ENCODE peak calls at places on chromosomes 13 and 19, in four cellular contexts. U, Y, G and W are unnamed samples.

GRCh38 chr19:18586311-18586710 is 2.3 kb upstream of the REX1BD start:
- DNase-seq in U (no peak), Y (no peak), G (no peak), W (no peak)

GRCh38 chr19:54464044-54464623 is 556 bp upstream of the LENG9 start:
- DNase-seq in U (peak), Y (peak), G (peak), W (peak)

GRCh38 chr19:52522555-52522954 is 4.9 kb upstream of the ZNF808 start:
- DNase-seq in U (no peak), Y (no peak), G (no peak), W (no peak)

GRCh38 chr19:38251564-38252051 is 4.6 kb downstream of the PPP1R14A start:
- DNase-seq in U (peak), Y (no peak), G (peak), W (no peak)

GRCh38 chr19:4715529-4716221 is 8.0 kb downstream of the DPP9 start:
- DNase-seq in U (no peak), Y (no peak), G (no peak), W (no peak)

GRCh38 chr13:25541434-25542123 is 169.8 kb downstream of the ATP8A2 start:
- DNase-seq in U (no peak), Y (no peak), G (no peak), W (no peak)

GRCh38 chr13:22121340-22121739 is 450.5 kb downstream of the FGF9 start:
- DNase-seq in U (no peak), Y (no peak), G (no peak), W (no peak)

GRCh38 chr13:37618554-37618953 is 20.0 kb upstream of the POSTN start:
- DNase-seq in U (peak), Y (no peak), G (no peak), W (no peak)

GRCh38 chr19:1269065-1269477 is at the start of gene CIRBP:
- DNase-seq in U (peak), Y (peak), G (peak), W (peak)

GRCh38 chr13:39586142-39586541 is 16.9 kb downstream of the LHFPL6 start:
- DNase-seq in U (no peak), Y (no peak), G (no peak), W (no peak)

GRCh38 chr13:20332361-20333096 is 100.4 kb upstream of the GJB6 start:
- DNase-seq in U (peak), Y (no peak), G (no peak), W (no peak)

GRCh38 chr19:42250249-42250665 is 4.7 kb downstream of the ERF start:
- DNase-seq in U (no peak), Y (no peak), G (no peak), W (no peak)

GRCh38 chr19:6616011-6616410 is 25.1 kb upstream of the CD70 start:
- DNase-seq in U (peak), Y (no peak), G (no peak), W (no peak)

GRCh38 chr19:40592170-40592569 is 9.0 kb upstream of the LTBP4 start:
- DNase-seq in U (peak), Y (peak), G (no peak), W (peak)

GRCh38 chr19:47781590-47782318 is 3.3 kb downstream of the SELENOW start:
- DNase-seq in U (no peak), Y (no peak), G (no peak), W (no peak)

GRCh38 chr13:114112826-114113322 is 19.5 kb downstream of the RASA3 start:
- DNase-seq in U (no peak), Y (no peak), G (no peak), W (peak)

GRCh38 chr19:438416-438958 is 22.3 kb downstream of the SHC2 start:
- DNase-seq in U (no peak), Y (no peak), G (no peak), W (no peak)

GRCh38 chr19:52114691-52115090 is 19.1 kb upstream of the ZNF841 start:
- DNase-seq in U (no peak), Y (no peak), G (no peak), W (no peak)

GRCh38 chr19:6532244-6532999 is 1.6 kb downstream of the TNFSF9 start:
- DNase-seq in U (no peak), Y (peak), G (no peak), W (no peak)

GRCh38 chr19:45443462-45444317 is 20.0 kb upstream of the ERCC1 start:
- DNase-seq in U (peak), Y (no peak), G (peak), W (no peak)

GRCh38 chr13:59997976-59998375 is 165.8 kb downstream of the DIAPH3 start:
- DNase-seq in U (no peak), Y (no peak), G (no peak), W (no peak)

GRCh38 chr13:111258637-111259036 is 61.8 kb upstream of the TEX29 start:
- DNase-seq in U (no peak), Y (no peak), G (no peak), W (no peak)

GRCh38 chr19:48835734-48836088 is 580 bp downstream of the HSD17B14 start:
- DNase-seq in U (peak), Y (peak), G (peak), W (peak)
- H3K4me3 ChIP-seq in U (peak), Y (peak), G (peak), W (peak)

DNA sequence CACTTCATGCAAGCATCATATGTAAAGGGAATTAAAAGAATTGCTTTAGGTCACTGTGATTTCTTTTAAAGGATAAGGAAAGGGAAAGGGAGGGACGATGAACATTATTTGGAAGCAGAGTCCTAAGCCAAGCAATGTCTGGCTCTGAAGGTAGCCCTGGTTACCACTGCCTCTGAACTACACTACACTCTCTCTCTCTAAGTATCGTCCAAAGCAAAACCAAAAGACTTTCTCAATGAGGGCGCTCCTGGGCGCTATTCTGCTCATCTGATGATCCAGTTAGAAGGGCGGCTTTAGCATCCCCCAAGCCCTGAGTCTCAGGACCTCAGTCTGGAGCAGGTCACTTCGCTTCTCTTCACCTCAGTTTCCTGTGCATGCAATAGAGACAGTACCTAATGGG is 26.2 kb downstream of the FOXO1 start:
- DNase-seq in U (no peak), Y (no peak), G (no peak), W (no peak)
- H3K4me3 ChIP-seq in U (no peak), Y (no peak), G (no peak), W (no peak)

GRCh38 chr19:10293637-10294367 is 4.0 kb downstream of the ICAM5 start:
- DNase-seq in U (no peak), Y (no peak), G (no peak), W (no peak)

GRCh38 chr19:10294368-10294697 is 4.6 kb downstream of the ICAM5 start:
- DNase-seq in U (no peak), Y (no peak), G (no peak), W (no peak)

GRCh38 chr19:10291554-10292205 is 1.9 kb downstream of the ICAM5 start:
- DNase-seq in U (no peak), Y (no peak), G (no peak), W (no peak)

GRCh38 chr19:10292206-10292788 is 2.5 kb downstream of the ICAM5 start:
- DNase-seq in U (peak), Y (peak), G (peak), W (no peak)

GRCh38 chr19:10292789-10293636 is 3.3 kb downstream of the ICAM5 start:
- DNase-seq in U (no peak), Y (no peak), G (no peak), W (no peak)
- H3K4me3 ChIP-seq in U (peak), Y (peak), G (peak), W (no peak)

DNA sequence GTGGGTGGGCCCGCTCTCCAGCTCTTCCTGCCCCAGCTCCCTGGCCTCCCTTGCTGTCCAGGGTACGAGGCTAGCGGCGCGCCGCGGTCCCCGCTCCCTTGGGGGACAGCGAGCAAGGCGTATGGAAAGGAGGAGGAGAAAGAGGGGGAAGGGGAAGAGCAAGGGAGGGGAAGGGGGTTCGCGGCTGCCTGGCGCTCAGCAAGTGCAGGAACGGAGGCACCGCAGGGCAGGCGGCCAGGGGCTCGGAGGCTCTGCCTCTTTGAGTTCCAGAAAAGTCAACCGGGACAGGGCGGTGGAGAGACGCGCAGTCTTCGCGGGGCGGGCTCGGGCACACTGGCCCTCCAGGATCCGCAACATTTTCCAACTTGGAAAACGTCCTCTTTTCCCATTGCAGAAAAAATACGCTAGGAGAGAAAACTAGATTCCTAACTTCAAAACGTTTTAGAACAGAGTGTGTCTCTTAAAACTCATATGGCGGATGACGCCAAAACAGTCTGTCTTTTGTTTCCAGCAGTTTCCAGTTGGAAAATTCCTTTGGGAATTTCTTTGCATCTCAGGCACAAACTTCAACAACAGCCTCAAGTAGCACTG is 23.1 kb upstream of the TNFRSF19 start:
- DNase-seq in U (peak), Y (no peak), G (no peak), W (no peak)
- H3K4me3 ChIP-seq in U (peak), Y (no peak), G (peak), W (no peak)

GRCh38 chr19:17159466-17160393 is 55.4 kb upstream of the USE1 start:
- DNase-seq in U (peak), Y (no peak), G (no peak), W (no peak)

GRCh38 chr19:17156947-17157302 is 58.2 kb upstream of the USE1 start:
- DNase-seq in U (no peak), Y (no peak), G (no peak), W (no peak)

GRCh38 chr19:17156296-17156946 is 58.7 kb upstream of the USE1 start:
- DNase-seq in U (no peak), Y (no peak), G (no peak), W (no peak)

GRCh38 chr19:17160908-17161307 is 54.2 kb upstream of the USE1 start:
- DNase-seq in U (no peak), Y (no peak), G (no peak), W (peak)

DNA sequence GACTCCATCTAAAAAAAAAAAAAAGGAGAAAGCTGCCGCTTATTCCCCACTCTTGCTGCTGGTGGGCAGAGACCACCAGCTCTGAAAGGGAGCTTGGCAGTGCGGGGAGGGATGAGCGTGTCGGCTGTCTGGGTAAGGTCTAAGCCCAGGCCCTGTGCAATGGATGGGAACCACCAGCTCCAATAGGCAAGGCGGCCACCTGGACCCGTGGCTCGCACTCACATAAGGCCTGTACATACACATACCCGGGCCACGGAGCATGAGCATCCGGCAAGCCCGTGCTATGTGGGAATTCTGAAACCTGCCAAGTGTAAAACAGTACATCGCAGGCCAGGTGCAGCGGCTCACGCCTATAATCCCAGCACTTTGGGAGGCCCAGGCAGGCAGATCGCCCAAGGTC is 56.6 kb upstream of the USE1 start:
- DNase-seq in U (no peak), Y (no peak), G (no peak), W (no peak)
- H3K4me3 ChIP-seq in U (no peak), Y (no peak), G (no peak), W (no peak)

DNA sequence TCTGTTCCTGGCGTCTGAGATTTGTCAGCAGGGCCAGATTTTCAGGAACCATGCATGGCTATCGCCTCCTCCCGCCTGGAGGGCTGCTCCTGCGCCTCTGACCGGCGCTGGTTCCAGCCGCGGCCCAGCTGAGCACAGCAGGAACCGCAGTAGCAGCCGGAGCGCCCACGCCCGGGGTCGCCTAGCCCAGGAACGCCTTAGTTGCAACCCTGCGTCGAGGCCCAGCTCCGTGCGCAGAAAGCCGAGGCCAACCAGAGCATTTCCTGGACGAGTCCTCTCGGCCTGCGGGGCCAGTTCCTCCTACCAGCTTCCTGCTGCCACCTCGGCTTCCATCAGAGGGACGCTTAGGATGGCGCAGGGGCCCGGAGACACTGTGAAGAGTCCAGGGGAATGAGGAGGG is 74.9 kb downstream of the ZNF492 start:
- DNase-seq in U (no peak), Y (no peak), G (no peak), W (no peak)
- H3K4me3 ChIP-seq in U (no peak), Y (no peak), G (no peak), W (no peak)

GRCh38 chr19:7795555-7796161 is 32.6 kb downstream of the CLEC4M start:
- DNase-seq in U (peak), Y (no peak), G (no peak), W (no peak)

GRCh38 chr19:7801020-7801570 is 28.9 kb upstream of the EVI5L start:
- DNase-seq in U (no peak), Y (no peak), G (no peak), W (no peak)

DNA sequence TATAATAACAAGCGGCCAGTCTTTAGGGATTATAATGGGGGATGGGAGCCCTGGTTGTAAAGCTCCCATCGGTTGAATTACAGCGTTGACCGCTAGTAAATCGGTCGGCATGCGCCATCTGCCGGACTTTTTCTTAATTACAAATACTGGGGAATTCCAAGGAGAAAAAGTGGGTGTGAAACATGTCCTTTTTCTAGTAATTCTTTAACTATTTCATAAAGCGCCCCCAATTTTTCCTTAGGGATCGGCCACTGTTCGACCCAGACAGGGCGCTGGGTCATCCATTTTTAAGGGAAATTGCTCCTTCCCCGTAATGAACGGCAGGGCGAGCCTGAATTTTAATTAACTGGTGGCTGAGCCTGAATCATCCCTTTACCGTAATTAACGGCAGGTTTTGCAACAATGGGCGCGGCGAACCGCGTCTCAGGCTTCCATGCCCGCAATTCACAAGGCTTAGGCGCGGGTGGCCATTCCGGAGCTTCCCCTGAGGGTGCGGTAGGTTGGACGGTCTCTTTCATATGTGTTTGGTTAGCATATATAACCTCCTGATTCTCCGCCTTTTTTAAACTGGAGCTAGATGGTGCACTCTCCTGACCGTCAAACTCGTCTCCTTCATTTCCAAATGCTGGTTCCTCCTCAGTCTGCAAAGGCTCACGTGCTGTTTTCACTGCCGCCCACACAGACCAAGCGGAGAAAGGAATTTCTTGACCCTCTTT is 30.2 kb upstream of the EVI5L start:
- DNase-seq in U (peak), Y (peak), G (no peak), W (peak)
- H3K4me3 ChIP-seq in U (peak), Y (no peak), G (peak), W (peak)